ENCODE peak calls at places on chromosomes 4 and X, in six cellular contexts. O is HepG2, V is H1, I is GM12878, P is K562, K is GM12891. C is an unnamed sample.

GRCh38 chr4:80202190-80202711 is 4.9 kb downstream of the PRDM8 start:
- DNase-seq in O (no peak), V (no peak), I (no peak), P (no peak), K (peak; percentile 78), C (peak; percentile 80)

GRCh38 chr4:6049972-6050371 is 31.7 kb upstream of the C4orf50 start:
- DNase-seq in O (no peak), V (no peak), I (no peak), P (no peak), K (no peak), C (no peak)

GRCh38 chr4:89110541-89110985 is 770 bp upstream of the TIGD2 start:
- DNase-seq in O (no peak), V (no peak), I (no peak), P (no peak), K (no peak), C (no peak)

GRCh38 chr4:87633239-87633638 is 16.8 kb upstream of the DMP1 start:
- DNase-seq in O (no peak), V (no peak), I (no peak), P (no peak), K (no peak), C (no peak)

GRCh38 chr4:47876310-47876709 is 38.1 kb downstream of the NFXL1 start:
- DNase-seq in O (no peak), V (no peak), I (no peak), P (no peak), K (no peak), C (no peak)

GRCh38 chrX:47581731-47582647 is at the start of gene TIMP1:
- DNase-seq in O (peak; percentile 63), V (no peak), I (peak; percentile 45), P (peak; percentile 93), K (peak; percentile 70), C (peak; percentile 71)

GRCh38 chrX:57905141-57905540 is 5.1 kb downstream of the ZXDA start:
- DNase-seq in O (no peak), V (no peak), I (no peak), P (no peak), K (no peak), C (no peak)

GRCh38 chrX:27878862-27879261 is 71.1 kb downstream of the MAGEB10 start:
- DNase-seq in O (no peak), V (no peak), I (no peak), P (no peak), K (no peak), C (no peak)

GRCh38 chrX:118226060-118226428 is 109.4 kb upstream of the KLHL13 start:
- DNase-seq in O (peak; percentile 1), V (no peak), I (peak; percentile 28), P (peak; percentile 12), K (no peak), C (no peak)

GRCh38 chr4:4714330-4714729 is 145.1 kb upstream of the MSX1 start:
- DNase-seq in O (no peak), V (no peak), I (no peak), P (no peak), K (no peak), C (no peak)

GRCh38 chrX:56248492-56248891 is 16.3 kb downstream of the KLF8 start:
- DNase-seq in O (peak; percentile 5), V (no peak), I (peak; percentile 40), P (peak; percentile 29), K (no peak), C (no peak)

GRCh38 chrX:14554132-14554715 is 24.9 kb downstream of the GLRA2 start:
- DNase-seq in O (no peak), V (no peak), I (no peak), P (no peak), K (no peak), C (no peak)

GRCh38 chr4:89868261-89868660 is 26.4 kb upstream of the MMRN1 start:
- DNase-seq in O (no peak), V (no peak), I (no peak), P (no peak), K (no peak), C (no peak)

GRCh38 chrX:119427024-119427794 is 28.1 kb downstream of the SLC25A43 start:
- DNase-seq in O (no peak), V (no peak), I (peak; percentile 28), P (peak; percentile 53), K (peak; percentile 26), C (peak; percentile 20)

GRCh38 chrX:22462959-22463358 is 190.2 kb downstream of the CBLL2 start:
- DNase-seq in O (no peak), V (no peak), I (no peak), P (no peak), K (no peak), C (no peak)

GRCh38 chrX:48782795-48783194 is 3.6 kb upstream of the GATA1 start:
- DNase-seq in O (no peak), V (no peak), I (no peak), P (peak; percentile 93), K (no peak), C (no peak)

GRCh38 chr4:44447563-44448504 is 775 bp downstream of the KCTD8 start:
- DNase-seq in O (no peak), V (no peak), I (no peak), P (no peak), K (no peak), C (no peak)

GRCh38 chr4:39032218-39033085 is at the start of gene TMEM156:
- DNase-seq in O (peak; percentile 12), V (no peak), I (peak; percentile 82), P (peak; percentile 52), K (no peak), C (no peak)

GRCh38 chr4:80413096-80413495 is 77.6 kb downstream of the CFAP299 start:
- DNase-seq in O (no peak), V (no peak), I (no peak), P (no peak), K (no peak), C (no peak)

GRCh38 chr4:156598138-156598681 is 373.4 kb downstream of the PDGFC start:
- DNase-seq in O (no peak), V (peak; percentile 3), I (no peak), P (no peak), K (no peak), C (no peak)

GRCh38 chr4:1055721-1056590 is 44.5 kb downstream of the FGFRL1 start:
- DNase-seq in O (no peak), V (no peak), I (no peak), P (peak; percentile 69), K (no peak), C (no peak)
- TF ChIP-seq POLR2A in O (no peak), V (no peak), I (peak; percentile 39), P (no peak), K (no peak), C (no peak)

DNA sequence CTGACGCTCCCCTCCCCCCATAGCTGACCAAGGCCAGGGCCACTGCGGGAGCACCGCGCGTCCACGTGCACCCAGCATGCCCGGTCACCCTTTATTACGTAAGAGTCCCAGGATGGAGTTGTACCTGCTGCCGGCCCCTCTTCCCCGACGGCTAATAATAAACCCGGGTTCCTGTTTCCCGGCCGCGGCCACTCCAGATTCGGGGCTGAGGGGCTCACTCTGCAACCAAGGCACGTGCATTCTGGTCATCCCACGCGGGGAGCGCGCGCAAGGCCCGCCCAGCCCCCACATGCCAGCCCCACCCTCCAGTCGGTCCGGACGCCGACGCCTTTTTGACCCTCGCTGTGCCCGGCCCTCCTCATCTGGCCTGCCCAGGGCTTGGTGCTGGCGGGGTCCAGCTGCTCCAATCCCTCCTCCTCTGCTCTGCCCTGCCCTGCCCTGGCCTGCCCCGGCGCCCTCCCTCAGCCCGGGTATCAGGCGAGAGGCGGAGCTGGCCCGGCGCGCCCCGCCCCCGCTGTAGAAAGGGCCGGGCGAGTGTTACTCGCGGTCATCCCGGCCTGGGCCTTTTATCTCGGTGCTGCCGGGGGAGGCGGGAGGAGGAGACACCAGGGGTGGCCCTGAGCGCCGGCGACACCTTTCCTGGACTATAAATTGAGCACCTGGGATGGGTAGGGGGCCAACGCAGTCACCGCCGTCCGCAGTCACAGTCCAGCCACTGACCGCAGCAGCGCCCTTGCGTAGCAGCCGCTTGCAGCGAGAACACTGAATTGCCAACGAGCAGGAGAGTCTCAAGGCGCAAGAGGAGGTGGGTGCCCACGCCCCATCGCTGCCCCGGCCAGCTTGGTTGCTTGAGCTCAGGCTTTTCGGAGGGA is 2.6 kb downstream of the MID1IP1 start:
- DNase-seq in O (peak; percentile 72), V (peak; percentile 57), I (no peak), P (peak; percentile 88), K (peak; percentile 37), C (peak; percentile 51)
- TF ChIP-seq TAF1 in O (peak; percentile 88), V (peak; percentile 84), I (peak; percentile 17), P (peak; percentile 73), K (peak; percentile 11), C (no peak)

GRCh38 chr4:158253350-158253980 is 43.2 kb downstream of the TMEM144 start:
- DNase-seq in O (peak; percentile 53), V (no peak), I (no peak), P (peak; percentile 38), K (no peak), C (peak; percentile 5)
- TF ChIP-seq POLR2AphosphoS5 in O (no peak), V (no peak), I (no peak), P (no peak), K (no peak), C (no peak)

DNA sequence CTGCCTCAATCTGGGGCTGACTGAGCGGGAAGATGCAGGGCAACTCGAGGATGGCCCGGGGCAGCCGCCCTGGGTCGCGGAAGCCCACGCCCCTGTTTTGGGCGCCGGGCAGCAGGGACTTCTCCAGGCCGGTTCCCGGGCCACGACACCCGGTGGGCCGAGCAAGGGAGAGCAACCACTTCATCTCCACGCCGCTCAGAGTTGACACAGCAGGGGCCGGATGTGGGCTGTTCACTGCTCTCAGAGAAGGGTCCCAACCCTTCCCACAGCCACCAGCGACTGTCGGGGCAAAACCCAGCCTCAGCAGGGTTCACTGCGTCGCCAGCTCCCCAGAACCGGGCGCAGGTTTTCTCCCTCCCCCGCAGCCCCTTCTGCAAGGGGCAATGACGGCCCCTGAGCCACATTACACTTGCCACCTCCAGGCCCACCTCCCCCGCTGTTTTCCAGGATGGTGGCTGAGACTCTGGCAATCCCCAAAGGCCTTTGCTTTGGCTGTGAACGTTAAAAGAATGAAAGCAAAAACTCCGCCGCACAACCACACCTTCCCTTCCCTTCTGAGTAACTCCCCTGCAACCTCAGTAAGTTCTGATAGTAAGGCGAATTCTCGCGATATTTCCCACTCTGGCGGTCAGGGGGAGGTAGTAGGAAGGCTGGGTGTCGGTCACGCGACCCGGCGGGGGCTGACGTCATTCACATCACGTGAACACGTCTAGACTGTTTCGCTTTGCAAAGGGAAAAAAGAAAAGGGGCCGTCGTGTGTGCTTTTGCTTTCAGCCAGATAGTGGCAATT is 718 bp upstream of the CAMK2D start:
- DNase-seq in O (peak; percentile 99), V (peak; percentile 97), I (peak; percentile 99), P (peak; percentile 67), K (peak; percentile 47), C (peak; percentile 61)
- TF ChIP-seq POLR2A in O (peak; percentile 96), V (peak; percentile 48), I (peak; percentile 80), P (no peak), K (peak; percentile 85), C (peak; percentile 89)

DNA sequence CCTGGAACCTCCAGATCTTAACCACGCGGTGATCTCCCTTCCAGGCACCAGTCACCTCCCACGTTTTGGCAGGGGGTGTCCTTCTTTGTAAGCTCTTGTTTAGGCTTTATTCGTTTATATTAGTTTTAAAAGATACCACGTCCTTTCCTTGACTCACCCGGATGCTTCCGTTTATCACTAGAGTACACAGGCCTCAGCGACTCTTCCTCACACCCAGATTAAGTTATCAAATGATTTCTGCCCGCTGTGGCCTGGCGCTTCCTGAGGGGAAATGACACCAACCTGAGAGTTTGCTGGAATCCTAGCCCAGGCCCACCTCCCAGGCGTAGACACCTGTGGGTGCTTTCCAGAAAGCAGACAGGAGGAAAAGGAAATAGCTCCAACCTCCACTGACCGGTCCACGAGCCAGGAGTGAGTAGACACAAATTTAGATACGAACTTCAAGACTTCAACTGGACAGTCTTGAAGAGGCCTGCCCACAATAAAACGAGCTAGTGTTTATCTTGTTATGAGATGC is 756 bp upstream of the ADAMTS3 start:
- DNase-seq in O (no peak), V (no peak), I (no peak), P (no peak), K (no peak), C (no peak)
- TF ChIP-seq TAF1 in O (no peak), V (no peak), I (no peak), P (peak; percentile 26), K (no peak), C (no peak)